ENCODE peak calls at places on chromosomes 13 and 19, in four cellular contexts. F, J, R and I are unnamed samples.
A peak's percentile ranks its signal among the peaks of the same experiment; 100 is the strongest.

GRCh38 chr19:11196406-11197287 is 698 bp downstream of the KANK2 start:
- DNase-seq in F (peak; percentile 56), R (no peak), J (peak; percentile 55), I (peak; percentile 72)

GRCh38 chr13:113848020-113848419 is 15.9 kb downstream of the GAS6 start:
- DNase-seq in F (no peak), R (no peak), J (no peak), I (no peak)

GRCh38 chr13:65074248-65074647 is 2155.9 kb downstream of the PCDH9 start:
- DNase-seq in F (no peak), R (no peak), J (no peak), I (no peak)

GRCh38 chr13:33106656-33107402 is 90.6 kb downstream of the KL start:
- DNase-seq in F (no peak), J (no peak), R (no peak), I (no peak)

GRCh38 chr19:45001087-45001739 is at the start of gene RELB:
- DNase-seq in J (peak; percentile 98), F (peak; percentile 97), R (peak; percentile 70), I (peak; percentile 97)

GRCh38 chr19:2478324-2478755 is 2.4 kb downstream of the GADD45B start:
- DNase-seq in R (peak; percentile 81), J (peak; percentile 57), F (peak; percentile 61), I (peak; percentile 91)

GRCh38 chr13:78593652-78594494 is 9.5 kb downstream of the POU4F1 start:
- DNase-seq in J (no peak), F (no peak), R (no peak), I (peak; percentile 40)

GRCh38 chr13:92843549-92843948 is 383.1 kb upstream of the GPC6 start:
- DNase-seq in R (peak; percentile 66), J (no peak), F (no peak), I (peak; percentile 41)

GRCh38 chr13:96817336-96817941 is 176.8 kb downstream of the OXGR1 start:
- DNase-seq in R (peak; percentile 14), F (no peak), J (no peak), I (peak; percentile 46)

GRCh38 chr19:5645409-5645808 is 22.5 kb downstream of the SAFB start:
- DNase-seq in F (no peak), R (no peak), J (no peak), I (no peak)

GRCh38 chr19:19352823-19353222 is 32.2 kb downstream of the MAU2 start:
- DNase-seq in F (no peak), R (no peak), J (no peak), I (no peak)

GRCh38 chr13:45222919-45223318 is 22.1 kb upstream of the KCTD4 start:
- DNase-seq in J (no peak), F (no peak), R (no peak), I (no peak)

GRCh38 chr19:3721131-3721899 is 13.1 kb downstream of the TJP3 start:
- DNase-seq in R (peak; percentile 39), F (peak; percentile 66), J (peak; percentile 96), I (peak; percentile 96)

GRCh38 chr13:106619688-106620555 is 52.0 kb upstream of the ARGLU1 start:
- DNase-seq in J (peak; percentile 36), R (peak; percentile 47), F (no peak), I (peak; percentile 80)

GRCh38 chr13:37492741-37493514 is 105.6 kb downstream of the POSTN start:
- DNase-seq in J (no peak), F (no peak), R (no peak), I (no peak)

GRCh38 chr19:41223431-41224234 is 4.6 kb downstream of the AXL start:
- DNase-seq in J (peak; percentile 51), F (no peak), R (peak; percentile 47), I (peak; percentile 80)

GRCh38 chr19:34733266-34733825 is 697 bp upstream of the ZNF181 start:
- DNase-seq in R (no peak), J (peak; percentile 42), F (peak; percentile 40), I (peak; percentile 93)

GRCh38 chr19:33956941-33957340 is 160.3 kb downstream of the KCTD15 start:
- DNase-seq in R (no peak), F (no peak), J (no peak), I (no peak)